ENCODE peak calls at places on chromosome 9, in six cellular contexts. T, O, S, Q, B and N are unnamed samples. For H3K4me1, the result is how much of the 10 kb centered on the place peaks cover.

GRCh38 chr9:119596703-119597102 is 227.5 kb upstream of the BRINP1 start:
- DNase-seq in O (no peak), Q (no peak), B (no peak), T (no peak), S (no peak), N (no peak)

GRCh38 chr9:95336281-95336680 is 18.8 kb upstream of the FANCC start:
- DNase-seq in B (no peak), O (peak), Q (no peak), T (no peak), S (no peak), N (peak)

GRCh38 chr9:122350577-122351355 is 20.1 kb upstream of the PTGS1 start:
- DNase-seq in T (peak), B (peak), S (peak), O (peak), Q (peak), N (peak)

GRCh38 chr9:6584881-6585597 is 60.5 kb downstream of the GLDC start:
- DNase-seq in O (no peak), B (no peak), T (no peak), S (no peak), Q (no peak), N (no peak)

GRCh38 chr9:123397975-123398374 is 42.0 kb downstream of the CRB2 start:
- DNase-seq in Q (no peak), S (no peak), O (no peak), B (no peak), T (no peak), N (no peak)

GRCh38 chr9:35374436-35374835 is 115.5 kb upstream of the RUSC2 start:
- DNase-seq in S (no peak), B (no peak), O (no peak), T (no peak), Q (no peak), N (no peak)

GRCh38 chr9:114824130-114824529 is 18.3 kb upstream of the TNFSF15 start:
- DNase-seq in T (no peak), O (no peak), B (no peak), S (no peak), Q (no peak), N (no peak)

GRCh38 chr9:105138306-105138801 is 106.1 kb upstream of the SLC44A1 start:
- DNase-seq in Q (no peak), S (no peak), O (peak), B (peak), T (no peak), N (no peak)

GRCh38 chr9:34049630-34050384 is 1.1 kb upstream of the UBAP2 start:
- DNase-seq in B (no peak), O (peak), T (no peak), S (no peak), Q (no peak), N (no peak)

GRCh38 chr9:72538926-72539702 is 17.7 kb downstream of the TMC1 start:
- DNase-seq in Q (no peak), T (no peak), S (no peak), O (no peak), B (no peak), N (no peak)

GRCh38 chr9:71861618-71862017 is 49.4 kb downstream of the ABHD17B start:
- DNase-seq in O (no peak), T (no peak), S (no peak), B (no peak), Q (no peak), N (no peak)

GRCh38 chr9:99490736-99491135 is 268.7 kb downstream of the SEC61B start:
- DNase-seq in T (no peak), B (no peak), S (no peak), O (no peak), Q (no peak), N (no peak)

GRCh38 chr9:6757988-6758417 is 230 bp downstream of the KDM4C start:
- DNase-seq in S (no peak), T (peak), O (peak), B (no peak), Q (no peak), N (no peak)

GRCh38 chr9:105141448-105142101 is 102.9 kb upstream of the SLC44A1 start:
- DNase-seq in T (no peak), O (no peak), B (no peak), Q (no peak), S (no peak), N (no peak)

GRCh38 chr9:77977210-77977611 is 54.4 kb downstream of the GNAQ start:
- DNase-seq in S (peak), O (peak), Q (peak), T (peak), B (peak), N (peak)

GRCh38 chr9:119412399-119412798 is 43.2 kb upstream of the BRINP1 start:
- DNase-seq in Q (no peak), B (peak), O (peak), S (no peak), T (no peak), N (no peak)

GRCh38 chr9:33372900-33373299 is 29.5 kb downstream of the AQP7 start:
- DNase-seq in S (no peak), B (no peak), Q (no peak), T (no peak), O (no peak), N (no peak)

GRCh38 chr9:97905228-97905627 is 17.1 kb downstream of the TRMO start:
- DNase-seq in S (no peak), T (no peak), O (no peak), Q (no peak), B (no peak), N (peak)

GRCh38 chr9:23826120-23826629 is at the start of gene ELAVL2:
- DNase-seq in S (no peak), T (peak), Q (no peak), O (peak), B (peak), N (peak)

GRCh38 chr9:123400926-123401503 is 45.0 kb downstream of the CRB2 start:
- DNase-seq in S (no peak), T (no peak), Q (no peak), B (no peak), O (no peak), N (no peak)

GRCh38 chr9:114039484-114039883 is 38.6 kb downstream of the AMBP start:
- DNase-seq in Q (no peak), S (no peak), O (peak), B (peak), T (no peak), N (no peak)

GRCh38 chr9:88812938-88813670 is 178.2 kb upstream of the S1PR3 start:
- DNase-seq in T (no peak), B (no peak), Q (no peak), S (no peak), O (peak), N (no peak)

GRCh38 chr9:1946506-1946905 is 68.6 kb upstream of the SMARCA2 start:
- DNase-seq in O (no peak), T (no peak), Q (no peak), B (no peak), S (no peak), N (no peak)

GRCh38 chr9:125629451-125629850 is 77.6 kb downstream of the MAPKAP1 start:
- DNase-seq in T (no peak), O (no peak), Q (no peak), B (no peak), S (no peak), N (no peak)

GRCh38 chr9:33445389-33445881 is 2.0 kb downstream of the AQP3 start:
- DNase-seq in O (peak), T (no peak), Q (peak), S (no peak), B (peak), N (no peak)

GRCh38 chr9:75912951-75913350 is 22.5 kb downstream of the PCSK5 start:
- DNase-seq in B (no peak), Q (no peak), T (no peak), S (no peak), O (no peak), N (no peak)

GRCh38 chr9:72254881-72255545 is 105.8 kb downstream of the GDA start:
- DNase-seq in Q (no peak), O (no peak), T (no peak), B (no peak), S (no peak), N (no peak)

GRCh38 chr9:117745598-117745997 is 41.4 kb downstream of the TLR4 start:
- DNase-seq in S (no peak), B (no peak), O (no peak), T (no peak), Q (no peak), N (no peak)

GRCh38 chr9:121326130-121326838 is 43.8 kb downstream of the STOM start:
- DNase-seq in S (no peak), O (no peak), T (peak), B (peak), Q (no peak), N (no peak)

GRCh38 chr9:38689678-38690077 is 30.3 kb downstream of the FAM240B start:
- DNase-seq in S (no peak), T (no peak), O (peak), B (no peak), Q (no peak), N (no peak)

GRCh38 chr9:7298123-7298522 is 501.5 kb downstream of the DMAC1 start:
- DNase-seq in S (no peak), O (no peak), T (no peak), B (no peak), Q (no peak), N (no peak)

DNA sequence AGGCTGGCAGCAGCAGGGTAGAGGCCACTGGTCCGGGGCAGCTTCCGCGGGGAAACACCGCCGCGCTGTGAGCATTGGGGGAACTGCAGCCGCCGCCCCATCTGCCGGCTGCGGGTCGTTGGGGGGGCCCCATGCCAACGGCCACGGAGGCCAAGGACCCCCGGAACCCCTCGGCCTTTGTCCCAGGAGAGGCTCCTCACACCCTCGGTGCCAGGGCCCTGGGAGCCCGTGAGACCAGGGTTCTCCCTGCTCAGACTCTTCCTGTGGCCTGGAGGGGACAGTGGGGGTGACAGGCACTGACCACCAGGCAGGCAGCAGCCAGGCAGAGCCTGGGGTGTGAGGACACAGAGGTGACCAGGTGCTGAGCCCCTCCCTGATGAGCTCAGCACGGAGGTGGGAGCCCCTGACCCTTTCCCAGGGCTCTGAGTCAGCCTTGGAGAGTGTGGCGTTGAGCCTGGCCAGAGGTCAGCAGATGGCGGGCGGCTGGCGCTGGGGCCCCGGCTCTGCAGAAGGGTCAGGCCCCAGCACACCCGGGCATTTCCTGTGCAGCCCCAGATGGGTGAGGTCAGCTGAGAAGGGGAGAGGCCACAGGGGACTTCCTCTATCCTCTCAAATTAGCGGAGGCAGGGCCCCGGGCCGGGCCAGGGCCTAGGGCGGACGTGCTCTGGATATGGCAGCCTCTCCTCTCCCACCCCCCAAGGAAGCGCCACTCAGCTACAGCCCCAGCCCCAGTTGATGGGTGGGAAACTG is 17.9 kb upstream of the EGFL7 start:
- DNase-seq in Q (peak), O (peak), S (no peak), B (no peak), T (peak), N (peak)
- H3K4me3 ChIP-seq in Q (no peak), O (no peak), S (no peak), B (no peak), T (peak), N (no peak)

GRCh38 chr9:14309403-14309802 is 4.5 kb downstream of the NFIB start:
- DNase-seq in S (no peak), Q (no peak), T (no peak), B (no peak), O (no peak), N (no peak)

GRCh38 chr9:14308751-14309140 is 5.2 kb downstream of the NFIB start:
- DNase-seq in S (no peak), Q (no peak), O (no peak), T (no peak), B (no peak), N (no peak)

GRCh38 chr9:14306188-14306587 is 7.8 kb downstream of the NFIB start:
- DNase-seq in S (no peak), B (no peak), T (no peak), Q (no peak), O (no peak), N (no peak)

GRCh38 chr9:14307989-14308750 is 5.8 kb downstream of the NFIB start:
- DNase-seq in Q (no peak), O (no peak), B (no peak), S (no peak), T (no peak), N (no peak)

GRCh38 chr9:14306672-14307646 is 7.0 kb downstream of the NFIB start:
- DNase-seq in S (no peak), T (no peak), O (no peak), Q (no peak), B (no peak), N (no peak)
- H3K4me1 ChIP-seq in S (under half), T (half or more), O (under half), Q (under half), B (under half), N (under half)

GRCh38 chr9:126692041-126692758 is 78.5 kb downstream of the LMX1B start:
- DNase-seq in Q (no peak), O (peak), B (no peak), S (no peak), T (no peak), N (no peak)

GRCh38 chr9:126690431-126691051 is 76.8 kb downstream of the LMX1B start:
- DNase-seq in S (no peak), T (no peak), B (no peak), Q (no peak), O (peak), N (peak)

GRCh38 chr9:126689027-126689825 is 75.5 kb downstream of the LMX1B start:
- DNase-seq in O (no peak), Q (no peak), T (no peak), S (no peak), B (no peak), N (no peak)

GRCh38 chr9:126687868-126688503 is 74.3 kb downstream of the LMX1B start:
- DNase-seq in O (peak), S (no peak), T (no peak), Q (no peak), B (no peak), N (no peak)

DNA sequence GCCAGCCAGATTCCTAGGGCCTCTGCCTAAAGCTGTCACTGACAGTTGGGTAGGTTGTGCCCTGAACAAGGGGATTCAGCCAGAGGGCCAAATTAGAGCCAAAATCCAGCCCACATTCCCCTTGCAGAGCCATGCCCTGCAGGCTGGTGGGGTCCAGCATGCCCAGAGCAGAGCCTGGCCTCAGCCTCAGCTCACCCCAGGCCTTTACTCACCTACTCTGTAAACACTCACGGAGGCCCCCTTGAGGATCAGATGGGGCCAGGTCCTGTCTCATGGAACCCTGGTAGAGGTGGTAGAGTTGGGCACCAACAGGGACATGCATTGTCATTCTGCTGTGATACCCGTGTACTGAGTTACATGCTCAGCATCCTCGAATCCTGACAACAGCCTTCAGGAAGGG is 74.9 kb downstream of the LMX1B start:
- DNase-seq in S (no peak), T (no peak), B (no peak), O (peak), Q (no peak), N (no peak)
- H3K4me3 ChIP-seq in S (no peak), T (no peak), B (no peak), O (no peak), Q (no peak), N (no peak)

DNA sequence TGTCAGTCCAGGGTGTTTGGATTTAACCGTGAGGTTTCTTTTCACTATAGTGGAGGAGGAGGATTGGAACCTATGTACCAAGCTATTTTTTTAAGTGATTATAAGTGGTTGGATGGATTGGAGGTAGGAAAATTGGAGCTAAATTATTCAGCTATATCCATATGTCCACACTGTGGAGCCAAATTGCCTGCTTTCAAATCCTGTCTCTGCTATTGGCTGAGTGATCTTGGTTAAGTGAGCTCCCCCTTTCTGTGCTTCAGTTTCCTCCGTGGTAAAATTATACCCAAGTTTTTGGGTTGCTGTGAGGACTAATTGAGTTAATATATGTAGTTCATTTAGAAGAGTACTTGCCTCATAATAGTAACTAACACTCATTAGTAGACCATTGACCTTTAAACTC is 2.5 kb downstream of the CENPP start:
- DNase-seq in T (no peak), O (no peak), B (no peak), Q (no peak), S (no peak), N (no peak)
- H3K4me1 ChIP-seq in T (under half), O (under half), B (under half), Q (under half), S (under half), N (under half)

GRCh38 chr9:134533850-134534585 is 107.6 kb upstream of the COL5A1 start:
- DNase-seq in S (no peak), O (no peak), Q (no peak), B (no peak), T (no peak), N (no peak)
- H3K4me3 ChIP-seq in S (no peak), O (no peak), Q (no peak), B (no peak), T (no peak), N (no peak)

DNA sequence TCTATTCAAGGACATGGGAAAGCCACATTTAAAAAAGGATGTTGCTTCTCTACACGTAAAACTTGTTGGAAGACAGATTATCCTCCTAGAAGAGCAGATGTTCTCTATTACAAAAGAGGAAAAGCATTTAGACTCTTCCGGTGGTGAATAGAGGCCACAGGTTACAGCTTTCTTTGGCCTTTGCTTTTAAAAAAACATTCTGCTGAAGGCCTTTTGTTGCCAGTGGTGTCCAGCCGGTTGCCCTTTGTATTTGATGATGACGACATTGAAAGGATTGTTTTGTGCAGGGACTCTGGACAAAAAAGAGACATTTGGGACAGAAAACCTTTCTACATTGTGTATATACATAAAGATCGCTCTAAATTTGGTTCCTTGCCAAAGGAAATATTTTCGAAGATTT is 180.3 kb downstream of the C9orf152 start:
- DNase-seq in S (no peak), T (no peak), O (no peak), B (no peak), Q (no peak), N (no peak)
- H3K4me1 ChIP-seq in S (under half), T (under half), O (under half), B (under half), Q (under half), N (under half)

DNA sequence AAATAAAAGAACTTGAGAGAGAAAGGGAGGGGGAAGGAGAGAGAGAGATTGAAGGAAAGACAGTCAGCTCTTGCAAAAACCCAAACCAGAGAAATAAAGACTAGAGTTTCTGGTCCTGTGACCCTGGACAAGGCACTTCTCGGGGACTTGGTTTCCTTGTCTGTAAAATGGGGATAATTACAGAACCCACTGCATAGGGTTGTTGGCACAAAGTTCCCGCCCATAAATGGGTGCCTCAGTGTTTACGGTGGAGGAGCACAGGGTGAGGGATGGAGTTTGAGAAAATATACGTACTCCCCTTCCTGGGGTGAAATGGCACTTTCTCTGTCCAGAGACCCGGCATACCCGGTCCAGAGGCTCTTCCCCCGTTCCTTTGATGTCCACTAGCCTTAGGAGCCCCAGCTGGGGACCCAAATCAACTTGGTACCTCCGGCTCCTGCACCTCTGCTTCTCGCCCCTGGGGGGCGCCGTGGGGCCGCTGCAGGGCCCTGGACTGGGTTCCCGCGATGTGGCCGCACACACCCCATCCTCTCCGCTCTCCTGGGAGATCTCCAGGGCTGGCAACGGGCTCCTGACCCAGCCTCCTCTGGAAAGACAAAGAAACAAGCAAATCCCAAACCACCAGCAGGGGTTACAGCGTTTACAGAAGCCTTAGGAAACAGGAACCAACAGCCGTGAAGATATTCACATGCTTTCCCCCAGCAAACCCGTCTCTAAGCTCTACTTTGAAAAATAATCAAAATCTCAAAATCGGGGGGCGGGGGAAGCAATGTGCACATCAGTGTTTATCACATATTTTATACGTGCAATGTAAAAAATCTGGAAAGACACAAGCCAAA is 26.3 kb downstream of the PTGES start:
- DNase-seq in O (peak), S (peak), Q (peak), T (peak), B (peak), N (peak)
- H3K4me3 ChIP-seq in O (no peak), S (peak), Q (no peak), T (no peak), B (no peak), N (no peak)